ENCODE peak calls at places on chromosome 5, in seven cellular contexts. L is pons, Z is T-helper 1 cell, D is chondrocyte, S is NCI-H510A treated with DMSO at 0.1 percent for 48 hours, O is aorta, Y is fibroblast of mammary gland. R is an unnamed sample.

GRCh38 chr5:98768160-98769005 is 5.1 kb upstream of the RGMB start:
- DNase-seq in L (peak), Z (no peak), D (no peak), S (peak), O (no peak), Y (peak), R (no peak)

GRCh38 chr5:175668006-175668405 is 10.1 kb downstream of the HRH2 start:
- DNase-seq in L (no peak), Z (no peak), D (no peak), S (no peak), O (no peak), Y (no peak), R (no peak)

GRCh38 chr5:149349382-149349781 is 4.1 kb downstream of the GRPEL2 start:
- DNase-seq in L (no peak), Z (no peak), D (no peak), S (no peak), O (no peak), Y (no peak), R (no peak)

GRCh38 chr5:149636861-149637246 is 55.6 kb downstream of the ARHGEF37 start:
- DNase-seq in L (peak), Z (peak), D (no peak), S (peak), O (no peak), Y (peak), R (peak)

GRCh38 chr5:141825241-141825671 is 53.0 kb downstream of the PCDH1 start:
- DNase-seq in L (no peak), Z (no peak), D (no peak), S (no peak), O (peak), Y (no peak), R (no peak)

GRCh38 chr5:126490167-126490937 is 67.1 kb downstream of the GRAMD2B start:
- DNase-seq in L (peak), Z (no peak), D (no peak), S (no peak), O (no peak), Y (peak), R (peak)

GRCh38 chr5:67214713-67215591 is 18.4 kb upstream of the CD180 start:
- DNase-seq in L (no peak), Z (no peak), D (no peak), S (peak), O (no peak), Y (no peak), R (peak)

GRCh38 chr5:98503582-98503981 is 269.9 kb upstream of the RGMB start:
- DNase-seq in L (no peak), Z (no peak), D (no peak), S (no peak), O (no peak), Y (no peak), R (no peak)

GRCh38 chr5:120457839-120458507 is 6.1 kb upstream of the PRR16 start:
- DNase-seq in L (peak), Z (no peak), D (peak), S (peak), O (peak), Y (peak), R (peak)

GRCh38 chr5:1096792-1097191 is 15.1 kb downstream of the SLC12A7 start:
- DNase-seq in L (no peak), Z (no peak), D (no peak), S (no peak), O (no peak), Y (no peak), R (no peak)

GRCh38 chr5:122844136-122844915 is 1.1 kb upstream of the SNX24 start:
- DNase-seq in L (peak), Z (no peak), D (no peak), S (peak), O (no peak), Y (no peak), R (no peak)

R was measured in sigmoid colon.